ENCODE peak calls at places on chromosomes 4 and X, in five cellular contexts. One of them, this sample, is unnamed.

GRCh38 chr4:183504930-183505555 is at the start of gene ING2:
- DNase-seq in K562: peak
- DNase-seq in SK-N-SH: peak
- DNase-seq in HepG2: peak
- DNase-seq in A549: peak
- DNase-seq in this sample: no peak

GRCh38 chr4:66284991-66285451 is 614.7 kb upstream of the EPHA5 start:
- DNase-seq in SK-N-SH: no peak
- DNase-seq in HepG2: no peak
- DNase-seq in A549: no peak
- DNase-seq in K562: no peak
- DNase-seq in this sample: no peak

GRCh38 chr4:76199664-76200211 is 13.9 kb downstream of the SCARB2 start:
- DNase-seq in HepG2: no peak
- DNase-seq in K562: no peak
- DNase-seq in A549: no peak
- DNase-seq in SK-N-SH: no peak
- DNase-seq in this sample: peak

GRCh38 chrX:107025538-107025937 is 25.5 kb upstream of the MORC4 start:
- DNase-seq in HepG2: peak
- DNase-seq in K562: peak
- DNase-seq in SK-N-SH: peak
- DNase-seq in A549: peak
- DNase-seq in this sample: no peak

GRCh38 chr4:152190907-152191306 is 345.0 kb downstream of the FBXW7 start:
- DNase-seq in A549: no peak
- DNase-seq in HepG2: no peak
- DNase-seq in SK-N-SH: no peak
- DNase-seq in K562: no peak
- DNase-seq in this sample: no peak

GRCh38 chrX:24190500-24191156 is 41.1 kb downstream of the ZFX start:
- DNase-seq in SK-N-SH: no peak
- DNase-seq in A549: peak
- DNase-seq in K562: no peak
- DNase-seq in HepG2: peak
- DNase-seq in this sample: no peak

GRCh38 chr4:156298230-156298629 is 344.6 kb upstream of the CTSO start:
- DNase-seq in SK-N-SH: no peak
- DNase-seq in HepG2: no peak
- DNase-seq in A549: peak
- DNase-seq in K562: no peak
- DNase-seq in this sample: no peak

GRCh38 chr4:184163813-184164212 is 53.9 kb downstream of the ENPP6 start:
- DNase-seq in A549: peak
- DNase-seq in K562: peak
- DNase-seq in SK-N-SH: peak
- DNase-seq in HepG2: peak
- DNase-seq in this sample: no peak

GRCh38 chr4:129641179-129641578 is 545.2 kb downstream of the C4orf33 start:
- DNase-seq in K562: no peak
- DNase-seq in A549: peak
- DNase-seq in SK-N-SH: peak
- DNase-seq in HepG2: peak
- DNase-seq in this sample: peak

GRCh38 chrX:135324463-135324862 is 15.2 kb downstream of the ETDC start:
- DNase-seq in SK-N-SH: no peak
- DNase-seq in HepG2: peak
- DNase-seq in K562: no peak
- DNase-seq in A549: no peak
- DNase-seq in this sample: no peak

GRCh38 chr4:81314196-81314896 is 99.3 kb upstream of the PRKG2 start:
- DNase-seq in A549: peak
- DNase-seq in SK-N-SH: no peak
- DNase-seq in HepG2: no peak
- DNase-seq in K562: no peak
- DNase-seq in this sample: no peak

GRCh38 chrX:151697537-151697936 is 2.3 kb downstream of the PRRG3 start:
- DNase-seq in A549: no peak
- DNase-seq in K562: no peak
- DNase-seq in SK-N-SH: no peak
- DNase-seq in HepG2: no peak
- DNase-seq in this sample: no peak

GRCh38 chrX:96538104-96538725 is 146.4 kb upstream of the DIAPH2 start:
- DNase-seq in HepG2: no peak
- DNase-seq in SK-N-SH: no peak
- DNase-seq in K562: no peak
- DNase-seq in A549: no peak
- DNase-seq in this sample: no peak

GRCh38 chrX:2848806-2849420 is 20.2 kb downstream of the GYG2 start:
- DNase-seq in HepG2: peak
- DNase-seq in K562: no peak
- DNase-seq in SK-N-SH: no peak
- DNase-seq in A549: peak
- DNase-seq in this sample: no peak

GRCh38 chr4:161280929-161281328 is 882.9 kb downstream of the FSTL5 start:
- DNase-seq in A549: no peak
- DNase-seq in SK-N-SH: no peak
- DNase-seq in K562: no peak
- DNase-seq in HepG2: no peak
- DNase-seq in this sample: no peak

GRCh38 chrX:48467331-48467761 is 2.7 kb downstream of the SLC38A5 start:
- DNase-seq in HepG2: no peak
- DNase-seq in A549: no peak
- DNase-seq in K562: peak
- DNase-seq in SK-N-SH: no peak
- DNase-seq in this sample: no peak

GRCh38 chrX:154840856-154841255 is 6.4 kb upstream of the SMIM9 start:
- DNase-seq in HepG2: peak
- DNase-seq in A549: peak
- DNase-seq in SK-N-SH: peak
- DNase-seq in K562: peak
- DNase-seq in this sample: no peak
- TF ChIP-seq CHD2 in HepG2: no peak
- TF ChIP-seq CHD2 in A549: no peak
- TF ChIP-seq CHD2 in SK-N-SH: no peak
- TF ChIP-seq CHD2 in K562: no peak
- TF ChIP-seq CHD2 in this sample: no peak

GRCh38 chr4:107757293-107757692 is 37.3 kb upstream of the PAPSS1 start:
- DNase-seq in A549: no peak
- DNase-seq in HepG2: no peak
- DNase-seq in SK-N-SH: no peak
- DNase-seq in K562: no peak
- DNase-seq in this sample: no peak

GRCh38 chr4:107757860-107758476 is 37.9 kb upstream of the PAPSS1 start:
- DNase-seq in SK-N-SH: peak
- DNase-seq in K562: peak
- DNase-seq in HepG2: peak
- DNase-seq in A549: peak
- DNase-seq in this sample: no peak

GRCh38 chr4:107751670-107752069 is 31.6 kb upstream of the PAPSS1 start:
- DNase-seq in SK-N-SH: no peak
- DNase-seq in HepG2: peak
- DNase-seq in K562: no peak
- DNase-seq in A549: no peak
- DNase-seq in this sample: no peak

GRCh38 chr4:107760281-107760947 is 40.4 kb upstream of the PAPSS1 start:
- DNase-seq in SK-N-SH: peak
- DNase-seq in HepG2: peak
- DNase-seq in A549: peak
- DNase-seq in K562: no peak
- DNase-seq in this sample: no peak

GRCh38 chr4:107755841-107756356 is 35.9 kb upstream of the PAPSS1 start:
- DNase-seq in HepG2: peak
- DNase-seq in K562: no peak
- DNase-seq in SK-N-SH: no peak
- DNase-seq in A549: no peak
- DNase-seq in this sample: no peak
- TF ChIP-seq CHD2 in HepG2: no peak
- TF ChIP-seq CHD2 in K562: no peak
- TF ChIP-seq CHD2 in SK-N-SH: no peak
- TF ChIP-seq CHD2 in A549: no peak
- TF ChIP-seq CHD2 in this sample: no peak

DNA sequence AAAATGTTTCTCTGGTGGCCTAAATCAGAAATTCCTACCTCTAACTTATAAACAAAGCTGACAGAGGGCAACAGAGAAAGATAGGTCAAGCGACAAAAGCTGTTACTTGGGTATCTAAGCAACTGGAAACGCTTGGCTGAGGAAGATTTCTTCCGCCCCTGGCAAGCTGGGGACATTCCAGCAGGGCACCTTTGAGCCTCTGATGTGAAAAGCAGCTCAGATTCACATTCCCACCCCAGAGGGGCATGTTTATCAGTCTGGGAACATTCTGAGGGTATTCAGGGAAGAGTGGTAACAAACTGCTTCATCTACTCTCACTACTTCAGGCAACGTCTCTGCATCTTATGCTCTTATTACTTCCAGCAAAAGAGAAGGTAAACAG is 3.5 kb upstream of the CDS1 start:
- DNase-seq in HepG2: no peak
- DNase-seq in A549: no peak
- DNase-seq in K562: no peak
- DNase-seq in SK-N-SH: no peak
- DNase-seq in this sample: no peak
- TF ChIP-seq CHD2 in HepG2: no peak
- TF ChIP-seq CHD2 in A549: no peak
- TF ChIP-seq CHD2 in K562: no peak
- TF ChIP-seq CHD2 in SK-N-SH: no peak
- TF ChIP-seq CHD2 in this sample: no peak

GRCh38 chr4:98027827-98028226 is 115.4 kb downstream of the STPG2 start:
- DNase-seq in K562: no peak
- DNase-seq in HepG2: no peak
- DNase-seq in A549: peak
- DNase-seq in SK-N-SH: no peak
- DNase-seq in this sample: no peak
- TF ChIP-seq CHD2 in K562: no peak
- TF ChIP-seq CHD2 in HepG2: no peak
- TF ChIP-seq CHD2 in A549: no peak
- TF ChIP-seq CHD2 in SK-N-SH: no peak
- TF ChIP-seq CHD2 in this sample: no peak

GRCh38 chr4:39977489-39978377 is at the start of gene PDS5A:
- DNase-seq in HepG2: peak
- DNase-seq in K562: peak
- DNase-seq in A549: peak
- DNase-seq in SK-N-SH: peak
- DNase-seq in this sample: peak
- TF ChIP-seq CHD2 in HepG2: peak
- TF ChIP-seq CHD2 in K562: peak
- TF ChIP-seq CHD2 in A549: peak
- TF ChIP-seq CHD2 in SK-N-SH: peak
- TF ChIP-seq CHD2 in this sample: peak

DNA sequence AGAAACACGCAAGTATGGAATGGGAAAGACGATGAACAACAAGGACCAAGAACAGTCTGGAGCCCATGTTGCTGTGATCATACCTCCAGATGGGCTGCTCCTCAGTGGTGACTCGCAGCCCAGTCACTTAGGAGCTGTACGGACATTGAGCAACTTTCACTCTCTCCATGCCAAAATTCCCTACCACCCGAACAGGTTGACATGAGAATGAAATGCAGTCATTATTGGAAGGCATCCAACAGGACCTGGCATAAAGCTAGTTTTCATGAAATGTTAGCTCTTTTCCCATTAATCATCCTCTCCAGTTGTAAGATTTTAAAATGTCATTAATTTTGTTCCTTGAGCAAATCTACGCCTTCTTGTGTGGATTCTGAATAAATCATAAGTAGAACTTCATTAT is 82.7 kb upstream of the GPM6B start:
- DNase-seq in SK-N-SH: no peak
- DNase-seq in HepG2: no peak
- DNase-seq in K562: no peak
- DNase-seq in A549: peak
- DNase-seq in this sample: no peak
- TF ChIP-seq CHD2 in SK-N-SH: no peak
- TF ChIP-seq CHD2 in HepG2: no peak
- TF ChIP-seq CHD2 in K562: no peak
- TF ChIP-seq CHD2 in A549: no peak
- TF ChIP-seq CHD2 in this sample: no peak

GRCh38 chr4:139942284-139942683 is 211.7 kb downstream of the MAML3 start:
- DNase-seq in SK-N-SH: peak
- DNase-seq in K562: no peak
- DNase-seq in A549: no peak
- DNase-seq in HepG2: no peak
- DNase-seq in this sample: no peak

GRCh38 chr4:139935911-139936310 is 218.1 kb downstream of the MAML3 start:
- DNase-seq in A549: no peak
- DNase-seq in HepG2: no peak
- DNase-seq in K562: no peak
- DNase-seq in SK-N-SH: no peak
- DNase-seq in this sample: no peak

GRCh38 chr4:139940600-139940999 is 213.4 kb downstream of the MAML3 start:
- DNase-seq in HepG2: no peak
- DNase-seq in SK-N-SH: no peak
- DNase-seq in K562: no peak
- DNase-seq in A549: no peak
- DNase-seq in this sample: no peak

GRCh38 chr4:139934786-139935330 is 219.1 kb downstream of the MAML3 start:
- DNase-seq in SK-N-SH: peak
- DNase-seq in HepG2: no peak
- DNase-seq in K562: no peak
- DNase-seq in A549: no peak
- DNase-seq in this sample: no peak

DNA sequence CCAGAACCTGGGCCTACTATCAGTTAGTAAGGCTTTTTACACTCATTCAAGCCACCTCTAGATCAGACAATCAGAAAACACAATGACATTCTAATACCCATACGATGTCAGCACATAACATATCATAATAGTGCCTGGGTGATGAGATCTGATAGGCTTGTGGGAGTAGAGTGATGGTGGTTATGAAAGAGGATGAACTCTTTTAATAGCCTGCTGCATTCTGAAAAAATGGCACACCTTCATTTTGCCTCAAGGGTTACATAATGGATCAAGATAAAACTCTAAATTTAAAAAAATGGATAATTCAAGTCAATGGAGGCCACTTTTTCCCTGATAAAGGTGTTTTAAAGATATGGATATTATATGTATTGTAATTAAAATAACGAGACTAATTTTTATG is 215.6 kb downstream of the MAML3 start:
- DNase-seq in HepG2: no peak
- DNase-seq in A549: no peak
- DNase-seq in SK-N-SH: no peak
- DNase-seq in K562: no peak
- DNase-seq in this sample: no peak
- TF ChIP-seq CHD2 in HepG2: no peak
- TF ChIP-seq CHD2 in A549: no peak
- TF ChIP-seq CHD2 in SK-N-SH: no peak
- TF ChIP-seq CHD2 in K562: no peak
- TF ChIP-seq CHD2 in this sample: no peak